ENCODE peak calls at places on chromosomes 3 and 15, in nine cellular contexts. X is IMR-90, F is psoas muscle, M is WTC11, U is astrocyte of the spinal cord, Z is A549, K is cardiac muscle cell, V is fibroblast of lung, L is activated B cell treated with CpG ODN at 0.5 μM for 24 hours. J is an unnamed sample.

GRCh38 chr3:48405343-48405881 is 24.5 kb downstream of the PLXNB1 start:
- DNase-seq in X (no peak), F (peak), M (no peak), U (no peak), Z (no peak), K (no peak), V (no peak), L (peak), J (no peak)

GRCh38 chr3:77320514-77320913 is 280.6 kb downstream of the ROBO2 start:
- DNase-seq in X (peak), F (no peak), M (no peak), U (peak), Z (peak), K (peak), V (peak), L (no peak), J (no peak)

GRCh38 chr3:169575381-169575780 is 88.1 kb downstream of the MECOM start:
- DNase-seq in X (peak), F (no peak), M (no peak), U (peak), Z (no peak), K (peak), V (peak), L (no peak), J (no peak)

GRCh38 chr15:38252481-38253311 is at the start of gene SPRED1:
- DNase-seq in X (peak), F (peak), M (peak), U (no peak), Z (no peak), K (peak), V (no peak), L (no peak), J (peak)

GRCh38 chr3:37736632-37737031 is 125.0 kb upstream of the CTDSPL start:
- DNase-seq in X (no peak), F (no peak), M (no peak), U (no peak), Z (no peak), K (peak), V (peak), L (no peak), J (no peak)

GRCh38 chr3:69425249-69425648 is 39.4 kb upstream of the FRMD4B start:
- DNase-seq in X (peak), F (no peak), M (peak), U (peak), Z (peak), K (peak), V (peak), L (no peak), J (peak)

GRCh38 chr3:62876064-62876463 is 848 bp upstream of the CADPS start:
- DNase-seq in X (peak), F (no peak), M (peak), U (peak), Z (peak), K (peak), V (peak), L (no peak), J (peak)

GRCh38 chr3:190443257-190443656 is 6.4 kb downstream of the TMEM207 start:
- DNase-seq in X (peak), F (no peak), M (no peak), U (no peak), Z (peak), K (peak), V (peak), L (no peak), J (no peak)

GRCh38 chr3:155208183-155208582 is 85.3 kb downstream of the STRIT1 start:
- DNase-seq in X (no peak), F (no peak), M (no peak), U (no peak), Z (no peak), K (no peak), V (no peak), L (no peak), J (no peak)

GRCh38 chr15:73051402-73051810 is 857 bp upstream of the NEO1 start:
- DNase-seq in X (no peak), F (peak), M (peak), U (peak), Z (no peak), K (no peak), V (no peak), L (no peak), J (no peak)

GRCh38 chr15:67085818-67086649 is 20.6 kb downstream of the SMAD3 start:
- DNase-seq in X (peak), F (no peak), M (no peak), U (peak), Z (no peak), K (peak), V (peak), L (no peak), J (no peak)

GRCh38 chr15:29920515-29920914 is 98.2 kb upstream of the TJP1 start:
- DNase-seq in X (peak), F (no peak), M (no peak), U (no peak), Z (peak), K (no peak), V (no peak), L (no peak), J (no peak)

GRCh38 chr3:15803913-15804312 is 6.1 kb upstream of the ANKRD28 start:
- DNase-seq in X (no peak), F (no peak), M (no peak), U (no peak), Z (no peak), K (no peak), V (no peak), L (no peak), J (no peak)

GRCh38 chr15:28887344-28888174 is 1.8 kb downstream of the APBA2 start:
- DNase-seq in X (no peak), F (no peak), M (no peak), U (no peak), Z (no peak), K (no peak), V (no peak), L (no peak), J (no peak)

GRCh38 chr3:192812736-192813383 is 85.5 kb upstream of the FGF12 start:
- DNase-seq in X (peak), F (no peak), M (no peak), U (peak), Z (peak), K (peak), V (peak), L (no peak), J (peak)

GRCh38 chr3:50542177-50543034 is 25.1 kb downstream of the C3orf18 start:
- DNase-seq in X (peak), F (peak), M (peak), U (peak), Z (peak), K (peak), V (peak), L (peak), J (peak)

GRCh38 chr3:136343873-136344281 is 93.7 kb downstream of the PCCB start:
- DNase-seq in X (peak), F (peak), M (no peak), U (peak), Z (peak), K (peak), V (peak), L (no peak), J (no peak)

GRCh38 chr3:150577854-150578253 is 25.3 kb upstream of the SELENOT start:
- DNase-seq in X (no peak), F (no peak), M (no peak), U (no peak), Z (peak), K (peak), V (peak), L (no peak), J (no peak)

GRCh38 chr15:35753486-35753885 is 207.5 kb upstream of the DPH6 start:
- DNase-seq in X (peak), F (no peak), M (no peak), U (peak), Z (no peak), K (no peak), V (peak), L (no peak), J (no peak)

GRCh38 chr15:68874788-68875187 is 54.1 kb upstream of the ANP32A start:
- DNase-seq in X (no peak), F (no peak), M (no peak), U (no peak), Z (no peak), K (no peak), V (no peak), L (no peak), J (no peak)

GRCh38 chr15:48596415-48596814 is 49.1 kb downstream of the FBN1 start:
- DNase-seq in X (no peak), F (no peak), M (no peak), U (no peak), Z (no peak), K (peak), V (peak), L (no peak), J (no peak)

GRCh38 chr3:196810963-196811581 is 56.6 kb upstream of the SENP5 start:
- DNase-seq in X (no peak), F (no peak), M (no peak), U (no peak), Z (no peak), K (no peak), V (no peak), L (no peak), J (no peak)

GRCh38 chr3:135895734-135896121 is 69.8 kb upstream of the PPP2R3A start:
- DNase-seq in X (no peak), F (no peak), M (no peak), U (peak), Z (no peak), K (peak), V (peak), L (no peak), J (no peak)

GRCh38 chr3:100891033-100891432 is 102.2 kb downstream of the ABI3BP start:
- DNase-seq in X (peak), F (no peak), M (no peak), U (peak), Z (peak), K (peak), V (peak), L (no peak), J (no peak)
- TF ChIP-seq CTCF in X (peak), F (no peak), M (no peak), U (peak), Z (no peak), K (peak), V (no peak), L (no peak), J (no peak)

GRCh38 chr3:120468635-120469295 is 18.0 kb upstream of the FSTL1 start:
- DNase-seq in X (no peak), F (no peak), M (no peak), U (no peak), Z (no peak), K (no peak), V (no peak), L (no peak), J (no peak)

GRCh38 chr3:120470870-120471269 is 20.1 kb upstream of the FSTL1 start:
- DNase-seq in X (no peak), F (no peak), M (no peak), U (peak), Z (no peak), K (no peak), V (no peak), L (no peak), J (no peak)

GRCh38 chr3:120472121-120472844 is 21.5 kb upstream of the FSTL1 start:
- DNase-seq in X (no peak), F (no peak), M (no peak), U (no peak), Z (no peak), K (no peak), V (no peak), L (no peak), J (no peak)

GRCh38 chr3:120471643-120472042 is 20.9 kb upstream of the FSTL1 start:
- DNase-seq in X (peak), F (no peak), M (no peak), U (peak), Z (no peak), K (peak), V (peak), L (no peak), J (no peak)

GRCh38 chr3:120469440-120470415 is 18.9 kb upstream of the FSTL1 start:
- DNase-seq in X (peak), F (no peak), M (peak), U (peak), Z (peak), K (peak), V (no peak), L (no peak), J (no peak)
- TF ChIP-seq CTCF in X (no peak), F (no peak), M (no peak), U (no peak), Z (no peak), K (no peak), V (no peak), L (no peak), J (no peak)

GRCh38 chr3:11643212-11644087 is at the start of gene VGLL4:
- DNase-seq in X (peak), F (peak), M (peak), U (peak), Z (peak), K (peak), V (peak), L (peak), J (peak)
- TF ChIP-seq CTCF in X (peak), F (peak), M (no peak), U (peak), Z (no peak), K (peak), V (no peak), L (no peak), J (no peak)

GRCh38 chr3:165638066-165638465 is 199.2 kb downstream of the BCHE start:
- DNase-seq in X (peak), F (no peak), M (no peak), U (no peak), Z (no peak), K (no peak), V (peak), L (no peak), J (no peak)
- TF ChIP-seq CTCF in X (no peak), F (no peak), M (no peak), U (no peak), Z (no peak), K (no peak), V (no peak), L (no peak), J (no peak)

DNA sequence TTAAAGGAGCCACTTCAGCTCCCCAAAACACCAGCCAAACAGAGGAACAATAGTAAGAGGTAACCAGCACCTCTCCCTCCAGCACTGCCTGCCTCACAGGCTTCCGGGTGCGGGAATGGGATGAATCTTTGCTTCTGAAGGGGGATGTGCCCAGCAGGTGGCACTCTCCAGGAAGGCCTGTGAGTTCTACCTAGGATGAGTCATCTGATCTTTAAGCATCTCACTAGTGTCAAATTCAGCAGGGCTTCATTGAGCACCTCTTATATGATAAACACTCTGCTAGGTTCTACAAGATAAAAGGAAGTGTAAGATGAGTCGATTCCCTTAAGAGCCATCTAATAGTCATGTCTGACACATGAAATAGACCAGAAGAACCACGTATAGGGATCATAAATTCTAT is 237.4 kb upstream of the UMPS start:
- DNase-seq in X (peak), F (no peak), M (peak), U (peak), Z (peak), K (peak), V (peak), L (no peak), J (no peak)
- TF ChIP-seq CTCF in X (peak), F (peak), M (no peak), U (peak), Z (peak), K (peak), V (no peak), L (no peak), J (peak)

GRCh38 chr3:43632269-43632733 is 10.5 kb upstream of the ANO10 start:
- DNase-seq in X (peak), F (no peak), M (no peak), U (peak), Z (peak), K (peak), V (peak), L (no peak), J (no peak)
- TF ChIP-seq CTCF in X (peak), F (no peak), M (no peak), U (no peak), Z (no peak), K (no peak), V (no peak), L (no peak), J (no peak)